ENCODE peak calls at places on chromosomes 12 and 14, in five cellular contexts. M is SHP77, C is kidney glomerular epithelial cell, G is ACHN, N is mesenchymal stem cell. L is an unnamed sample.

GRCh38 chr14:77181603-77182437 is at the start of gene TMEM63C:
- DNase-seq in M (peak), C (peak), G (peak), N (no peak), L (peak)

GRCh38 chr14:88354358-88354757 is 31.1 kb upstream of the SPATA7 start:
- DNase-seq in M (no peak), C (no peak), G (no peak), N (no peak), L (no peak)

GRCh38 chr14:105074601-105075053 is 9.4 kb upstream of the GPR132 start:
- DNase-seq in M (peak), C (no peak), G (no peak), N (no peak), L (no peak)

GRCh38 chr12:7289743-7290142 is 14.1 kb upstream of the ACSM4 start:
- DNase-seq in M (no peak), C (no peak), G (peak), N (no peak), L (no peak)

GRCh38 chr12:48924617-48925217 is 575 bp downstream of the FKBP11 start:
- DNase-seq in M (no peak), C (peak), G (peak), N (peak), L (peak)

GRCh38 chr12:104578453-104578852 is 121.7 kb downstream of the CHST11 start:
- DNase-seq in M (no peak), C (peak), G (peak), N (peak), L (no peak)

GRCh38 chr14:84042992-84043391 is 1487.0 kb upstream of the FLRT2 start:
- DNase-seq in M (no peak), C (no peak), G (no peak), N (no peak), L (no peak)

GRCh38 chr14:77023001-77023996 is 5.2 kb downstream of the IRF2BPL start:
- DNase-seq in M (peak), C (no peak), G (no peak), N (peak), L (no peak)

GRCh38 chr12:96670334-96670899 is 181.0 kb downstream of the CFAP54 start:
- DNase-seq in M (no peak), C (no peak), G (no peak), N (no peak), L (no peak)

GRCh38 chr14:52356025-52356424 is 41.9 kb downstream of the PTGER2 start:
- DNase-seq in M (peak), C (peak), G (no peak), N (no peak), L (no peak)

GRCh38 chr12:75944097-75944904 is 87.3 kb downstream of the PHLDA1 start:
- DNase-seq in M (no peak), C (peak), G (peak), N (peak), L (no peak)